ENCODE peak calls at places on chromosomes 11 and 22, in five cellular contexts. One of them, this sample, is unnamed.

GRCh38 chr22:25369133-25369532 is 149.7 kb downstream of the CRYBB2 start:
- DNase-seq in HL-60: no peak
- DNase-seq in H1: no peak
- DNase-seq in GM12878: no peak
- DNase-seq in K562: no peak
- DNase-seq in this sample: no peak

GRCh38 chr11:7907121-7907520 is 23.9 kb downstream of the OR10A6 start:
- DNase-seq in HL-60: no peak
- DNase-seq in H1: no peak
- DNase-seq in GM12878: no peak
- DNase-seq in K562: no peak
- DNase-seq in this sample: no peak

GRCh38 chr22:37057226-37057625 is 5.7 kb downstream of the KCTD17 start:
- DNase-seq in H1: no peak
- DNase-seq in GM12878: no peak
- DNase-seq in HL-60: no peak
- DNase-seq in K562: no peak
- DNase-seq in this sample: no peak

GRCh38 chr22:47295226-47295901 is 532.9 kb downstream of the TBC1D22A start:
- DNase-seq in HL-60: no peak
- DNase-seq in GM12878: no peak
- DNase-seq in K562: no peak
- DNase-seq in H1: no peak
- DNase-seq in this sample: peak; percentile 9

GRCh38 chr11:83819936-83820549 is 533.9 kb upstream of the CCDC90B start:
- DNase-seq in HL-60: no peak
- DNase-seq in H1: no peak
- DNase-seq in K562: peak; percentile 10
- DNase-seq in GM12878: no peak
- DNase-seq in this sample: peak; percentile 29

GRCh38 chr11:409600-410471 is 5.0 kb downstream of the SIGIRR start:
- DNase-seq in GM12878: no peak
- DNase-seq in K562: no peak
- DNase-seq in HL-60: no peak
- DNase-seq in H1: peak; percentile 51
- DNase-seq in this sample: no peak

GRCh38 chr11:38448284-38448683 is 1850.2 kb upstream of the RAG2 start:
- DNase-seq in K562: no peak
- DNase-seq in GM12878: no peak
- DNase-seq in H1: no peak
- DNase-seq in HL-60: no peak
- DNase-seq in this sample: no peak

GRCh38 chr22:17754233-17754925 is 19.9 kb downstream of the BID start:
- DNase-seq in K562: no peak
- DNase-seq in GM12878: no peak
- DNase-seq in HL-60: no peak
- DNase-seq in H1: no peak
- DNase-seq in this sample: no peak

GRCh38 chr11:12680246-12680939 is 6.2 kb downstream of the TEAD1 start:
- DNase-seq in GM12878: no peak
- DNase-seq in K562: peak; percentile 25
- DNase-seq in HL-60: no peak
- DNase-seq in H1: peak; percentile 88
- DNase-seq in this sample: peak; percentile 75

GRCh38 chr11:69335461-69336386 is 41.8 kb downstream of the MYEOV start:
- DNase-seq in HL-60: no peak
- DNase-seq in GM12878: no peak
- DNase-seq in K562: peak; percentile 27
- DNase-seq in H1: no peak
- DNase-seq in this sample: no peak

GRCh38 chr11:69339041-69339733 is 45.2 kb downstream of the MYEOV start:
- DNase-seq in GM12878: no peak
- DNase-seq in K562: no peak
- DNase-seq in H1: no peak
- DNase-seq in HL-60: no peak
- DNase-seq in this sample: no peak

GRCh38 chr11:69335010-69335409 is 41.1 kb downstream of the MYEOV start:
- DNase-seq in H1: no peak
- DNase-seq in HL-60: no peak
- DNase-seq in GM12878: no peak
- DNase-seq in K562: no peak
- DNase-seq in this sample: no peak

GRCh38 chr11:69339916-69340565 is 46.1 kb downstream of the MYEOV start:
- DNase-seq in GM12878: no peak
- DNase-seq in HL-60: no peak
- DNase-seq in K562: no peak
- DNase-seq in H1: no peak
- DNase-seq in this sample: no peak

GRCh38 chr11:69337211-69337721 is 43.3 kb downstream of the MYEOV start:
- DNase-seq in HL-60: no peak
- DNase-seq in H1: no peak
- DNase-seq in GM12878: peak; percentile 66
- DNase-seq in K562: no peak
- DNase-seq in this sample: no peak
- TF ChIP-seq GABPA in HL-60: no peak
- TF ChIP-seq GABPA in H1: no peak
- TF ChIP-seq GABPA in GM12878: peak; percentile 47
- TF ChIP-seq GABPA in K562: no peak
- TF ChIP-seq GABPA in this sample: no peak

GRCh38 chr11:104161751-104162450 is 2.0 kb downstream of the PDGFD start:
- DNase-seq in HL-60: no peak
- DNase-seq in GM12878: no peak
- DNase-seq in K562: no peak
- DNase-seq in H1: no peak
- DNase-seq in this sample: no peak
- TF ChIP-seq GABPA in HL-60: no peak
- TF ChIP-seq GABPA in GM12878: no peak
- TF ChIP-seq GABPA in K562: no peak
- TF ChIP-seq GABPA in H1: no peak
- TF ChIP-seq GABPA in this sample: no peak

GRCh38 chr11:130180491-130180890 is 20.9 kb downstream of the ST14 start:
- DNase-seq in GM12878: no peak
- DNase-seq in H1: no peak
- DNase-seq in K562: no peak
- DNase-seq in HL-60: no peak
- DNase-seq in this sample: no peak
- TF ChIP-seq GABPA in GM12878: no peak
- TF ChIP-seq GABPA in H1: no peak
- TF ChIP-seq GABPA in K562: no peak
- TF ChIP-seq GABPA in HL-60: no peak
- TF ChIP-seq GABPA in this sample: no peak

GRCh38 chr22:44107341-44107740 is 73.4 kb upstream of the PARVG start:
- DNase-seq in HL-60: no peak
- DNase-seq in GM12878: no peak
- DNase-seq in K562: no peak
- DNase-seq in H1: no peak
- DNase-seq in this sample: no peak
- TF ChIP-seq GABPA in HL-60: no peak
- TF ChIP-seq GABPA in GM12878: no peak
- TF ChIP-seq GABPA in K562: no peak
- TF ChIP-seq GABPA in H1: no peak
- TF ChIP-seq GABPA in this sample: no peak

DNA sequence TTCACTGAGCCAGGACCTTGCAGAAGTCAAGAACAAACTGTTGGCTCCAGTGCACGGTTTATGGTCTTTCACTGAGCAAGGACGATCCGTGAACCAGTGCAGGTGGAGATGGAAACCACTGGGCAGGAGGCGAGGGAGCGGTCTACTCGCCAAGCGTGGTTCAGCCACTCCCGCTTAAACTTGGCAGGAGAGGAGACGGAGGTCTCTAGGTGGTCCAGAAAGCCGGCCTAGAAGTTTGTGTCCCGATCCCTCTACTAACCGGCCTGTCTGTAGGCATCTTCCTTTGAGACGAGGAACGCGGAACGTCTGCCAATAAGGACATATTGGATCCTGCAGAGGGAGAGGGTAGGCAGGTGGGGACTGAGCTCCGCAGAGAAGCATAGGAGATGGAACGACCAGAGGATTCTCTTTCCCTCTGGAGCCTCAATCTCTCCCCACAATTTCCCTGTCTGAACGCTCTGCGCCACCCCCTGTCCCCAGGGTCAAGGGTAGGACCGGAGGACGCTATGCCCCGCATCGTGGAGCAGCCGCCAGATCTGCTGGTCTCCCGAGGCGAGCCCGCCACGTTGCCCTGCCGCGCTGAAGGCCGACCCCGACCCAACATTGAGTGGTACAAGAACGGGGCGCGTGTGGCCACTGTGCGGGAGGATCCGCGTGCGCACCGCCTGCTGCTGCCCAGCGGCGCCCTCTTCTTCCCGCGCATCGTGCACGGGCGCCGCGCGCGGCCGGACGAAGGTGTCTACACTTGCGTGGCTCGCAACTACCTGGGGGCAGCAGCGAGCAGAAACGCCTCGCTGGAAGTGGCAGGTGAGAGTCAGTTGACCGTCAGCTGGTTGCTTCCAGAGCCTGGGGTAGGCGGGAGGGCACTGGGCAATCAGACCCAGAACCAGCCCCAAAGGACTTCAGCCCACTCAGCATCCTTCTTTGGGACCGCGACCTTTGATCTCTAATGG is 3.4 kb downstream of the ROBO3 start:
- DNase-seq in HL-60: no peak
- DNase-seq in H1: no peak
- DNase-seq in K562: no peak
- DNase-seq in GM12878: no peak
- DNase-seq in this sample: no peak
- TF ChIP-seq GABPA in HL-60: no peak
- TF ChIP-seq GABPA in H1: no peak
- TF ChIP-seq GABPA in K562: no peak
- TF ChIP-seq GABPA in GM12878: no peak
- TF ChIP-seq GABPA in this sample: no peak

DNA sequence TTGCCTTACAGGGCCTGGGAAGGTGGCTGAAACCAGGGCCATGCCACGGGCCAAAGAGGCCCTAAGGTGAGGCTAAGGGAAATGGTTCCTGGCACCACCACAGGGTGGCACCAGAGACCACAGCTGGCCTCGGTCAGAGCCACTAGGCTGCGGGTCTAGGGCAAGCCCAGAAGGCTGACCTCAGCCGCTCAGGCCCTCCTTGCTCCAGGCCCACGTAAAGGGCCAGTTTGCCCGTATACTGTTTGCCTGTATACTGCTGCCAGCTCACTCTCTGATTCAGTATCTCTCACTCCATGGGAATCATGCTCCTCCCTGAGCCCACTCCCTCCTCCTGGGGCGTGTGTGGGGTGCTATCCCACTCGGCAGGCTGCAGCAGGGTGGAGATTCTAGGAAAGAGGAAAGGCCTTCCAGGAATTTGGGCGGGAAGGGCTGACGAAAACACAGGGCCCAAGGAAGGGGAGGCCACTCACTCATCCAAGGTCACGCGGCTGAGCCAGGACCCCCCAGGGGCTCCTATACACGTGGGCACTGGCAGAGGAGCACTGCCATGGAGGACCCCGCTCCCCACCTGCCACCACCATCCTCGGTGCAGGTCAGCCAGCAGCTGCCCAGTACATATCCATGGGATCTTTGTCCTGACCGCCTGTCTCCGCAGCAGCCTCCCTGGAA is 62.4 kb downstream of the NECTIN1 start:
- DNase-seq in HL-60: peak; percentile 68
- DNase-seq in GM12878: no peak
- DNase-seq in K562: peak; percentile 83
- DNase-seq in H1: peak; percentile 92
- DNase-seq in this sample: peak; percentile 92
- TF ChIP-seq GABPA in HL-60: no peak
- TF ChIP-seq GABPA in GM12878: no peak
- TF ChIP-seq GABPA in K562: no peak
- TF ChIP-seq GABPA in H1: no peak
- TF ChIP-seq GABPA in this sample: no peak

GRCh38 chr11:126190792-126191191 is 20.7 kb downstream of the RPUSD4 start:
- DNase-seq in GM12878: no peak
- DNase-seq in K562: no peak
- DNase-seq in HL-60: no peak
- DNase-seq in H1: no peak
- DNase-seq in this sample: no peak

GRCh38 chr11:126186708-126187481 is 24.6 kb downstream of the RPUSD4 start:
- DNase-seq in HL-60: no peak
- DNase-seq in GM12878: no peak
- DNase-seq in K562: no peak
- DNase-seq in H1: no peak
- DNase-seq in this sample: no peak

GRCh38 chr11:126188332-126189108 is 22.9 kb downstream of the RPUSD4 start:
- DNase-seq in GM12878: peak; percentile 64
- DNase-seq in K562: no peak
- DNase-seq in HL-60: no peak
- DNase-seq in H1: no peak
- DNase-seq in this sample: no peak

GRCh38 chr11:126191379-126192073 is 19.9 kb downstream of the RPUSD4 start:
- DNase-seq in HL-60: no peak
- DNase-seq in K562: no peak
- DNase-seq in GM12878: no peak
- DNase-seq in H1: no peak
- DNase-seq in this sample: no peak

GRCh38 chr11:126189109-126189929 is 22.1 kb downstream of the RPUSD4 start:
- DNase-seq in GM12878: peak; percentile 52
- DNase-seq in H1: no peak
- DNase-seq in HL-60: no peak
- DNase-seq in K562: no peak
- DNase-seq in this sample: no peak
- TF ChIP-seq GABPA in GM12878: peak; percentile 51
- TF ChIP-seq GABPA in H1: no peak
- TF ChIP-seq GABPA in HL-60: no peak
- TF ChIP-seq GABPA in K562: no peak
- TF ChIP-seq GABPA in this sample: no peak

This sample was measured in SK-N-SH.